ENCODE peak calls at places on chromosomes 7 and 10, in six cellular contexts. One of them, this sample, is unnamed.

GRCh38 chr7:21086688-21087087 is 300.0 kb upstream of the SP8 start:
- DNase-seq in fibroblast of villous mesenchyme: no peak
- DNase-seq in fibroblast of mammary gland: no peak
- DNase-seq in NCI-H2171 treated with DMSO at 0.1 percent for 48 hours: no peak
- DNase-seq in CD4-positive, alpha-beta memory T cell: no peak
- DNase-seq in H4: peak
- DNase-seq in this sample: no peak

GRCh38 chr10:36367362-36367761 is 725.3 kb upstream of the FZD8 start:
- DNase-seq in fibroblast of villous mesenchyme: no peak
- DNase-seq in fibroblast of mammary gland: no peak
- DNase-seq in NCI-H2171 treated with DMSO at 0.1 percent for 48 hours: no peak
- DNase-seq in CD4-positive, alpha-beta memory T cell: no peak
- DNase-seq in H4: no peak
- DNase-seq in this sample: no peak

GRCh38 chr7:36155811-36156361 is 2.8 kb downstream of the EEPD1 start:
- DNase-seq in fibroblast of villous mesenchyme: peak
- DNase-seq in fibroblast of mammary gland: no peak
- DNase-seq in NCI-H2171 treated with DMSO at 0.1 percent for 48 hours: no peak
- DNase-seq in CD4-positive, alpha-beta memory T cell: no peak
- DNase-seq in H4: peak
- DNase-seq in this sample: no peak

GRCh38 chr7:39310699-39311098 is 255.5 kb upstream of the YAE1 start:
- DNase-seq in fibroblast of villous mesenchyme: no peak
- DNase-seq in fibroblast of mammary gland: no peak
- DNase-seq in NCI-H2171 treated with DMSO at 0.1 percent for 48 hours: no peak
- DNase-seq in CD4-positive, alpha-beta memory T cell: no peak
- DNase-seq in H4: no peak
- DNase-seq in this sample: no peak

GRCh38 chr7:120989571-120990220 is 1.2 kb downstream of the CPED1 start:
- DNase-seq in fibroblast of villous mesenchyme: no peak
- DNase-seq in fibroblast of mammary gland: no peak
- DNase-seq in NCI-H2171 treated with DMSO at 0.1 percent for 48 hours: no peak
- DNase-seq in CD4-positive, alpha-beta memory T cell: no peak
- DNase-seq in H4: no peak
- DNase-seq in this sample: peak

GRCh38 chr10:132276706-132277105 is 31.0 kb downstream of the STK32C start:
- DNase-seq in fibroblast of villous mesenchyme: no peak
- DNase-seq in fibroblast of mammary gland: no peak
- DNase-seq in NCI-H2171 treated with DMSO at 0.1 percent for 48 hours: no peak
- DNase-seq in CD4-positive, alpha-beta memory T cell: no peak
- DNase-seq in H4: no peak
- DNase-seq in this sample: no peak

GRCh38 chr10:6579904-6580278 is at the start of gene PRKCQ:
- DNase-seq in fibroblast of villous mesenchyme: peak
- DNase-seq in fibroblast of mammary gland: no peak
- DNase-seq in NCI-H2171 treated with DMSO at 0.1 percent for 48 hours: no peak
- DNase-seq in CD4-positive, alpha-beta memory T cell: no peak
- DNase-seq in H4: no peak
- DNase-seq in this sample: peak

GRCh38 chr10:96532523-96532922 is 18.8 kb upstream of the TLL2 start:
- DNase-seq in fibroblast of villous mesenchyme: peak
- DNase-seq in fibroblast of mammary gland: no peak
- DNase-seq in NCI-H2171 treated with DMSO at 0.1 percent for 48 hours: no peak
- DNase-seq in CD4-positive, alpha-beta memory T cell: no peak
- DNase-seq in H4: no peak
- DNase-seq in this sample: peak

GRCh38 chr7:68439897-68440296 is 1158.4 kb upstream of the AUTS2 start:
- DNase-seq in fibroblast of villous mesenchyme: no peak
- DNase-seq in fibroblast of mammary gland: no peak
- DNase-seq in NCI-H2171 treated with DMSO at 0.1 percent for 48 hours: peak
- DNase-seq in CD4-positive, alpha-beta memory T cell: no peak
- DNase-seq in H4: no peak
- DNase-seq in this sample: no peak

GRCh38 chr7:111011500-111011899 is 79.4 kb upstream of the LRRN3 start:
- DNase-seq in fibroblast of villous mesenchyme: no peak
- DNase-seq in fibroblast of mammary gland: no peak
- DNase-seq in NCI-H2171 treated with DMSO at 0.1 percent for 48 hours: no peak
- DNase-seq in CD4-positive, alpha-beta memory T cell: no peak
- DNase-seq in H4: no peak
- DNase-seq in this sample: no peak

GRCh38 chr7:30938435-30939316 is 25.1 kb upstream of the GHRHR start:
- DNase-seq in fibroblast of villous mesenchyme: peak
- DNase-seq in fibroblast of mammary gland: peak
- DNase-seq in NCI-H2171 treated with DMSO at 0.1 percent for 48 hours: peak
- DNase-seq in CD4-positive, alpha-beta memory T cell: no peak
- DNase-seq in H4: peak
- DNase-seq in this sample: peak

GRCh38 chr7:97871659-97872024 is 566 bp downstream of the ASNS start:
- DNase-seq in fibroblast of villous mesenchyme: no peak
- DNase-seq in fibroblast of mammary gland: no peak
- DNase-seq in NCI-H2171 treated with DMSO at 0.1 percent for 48 hours: peak
- DNase-seq in CD4-positive, alpha-beta memory T cell: peak
- DNase-seq in H4: no peak
- DNase-seq in this sample: no peak

GRCh38 chr10:12376211-12376610 is 26.9 kb downstream of the CAMK1D start:
- DNase-seq in fibroblast of villous mesenchyme: no peak
- DNase-seq in fibroblast of mammary gland: no peak
- DNase-seq in NCI-H2171 treated with DMSO at 0.1 percent for 48 hours: no peak
- DNase-seq in CD4-positive, alpha-beta memory T cell: no peak
- DNase-seq in H4: no peak
- DNase-seq in this sample: no peak

This sample was measured in fibroblast of pulmonary artery.